ENCODE peak calls at places on chromosomes 16 and 17, in six cellular contexts. E is stomach, V is AG04449, R is astrocyte of the spinal cord, C is cardiac fibroblast, D is tibial nerve. L is an unnamed sample.

GRCh38 chr16:53913082-53913870 is 209.3 kb downstream of the FTO start:
- DNase-seq in E (no peak), V (peak; percentile 69), R (peak; percentile 89), C (peak; percentile 97), D (no peak), L (no peak)

GRCh38 chr16:73149329-73149728 is 101.4 kb upstream of the ZFHX3 start:
- DNase-seq in E (no peak), V (no peak), R (no peak), C (no peak), D (no peak), L (no peak)

GRCh38 chr17:65696739-65697394 is 135.4 kb upstream of the AXIN2 start:
- DNase-seq in E (no peak), V (peak; percentile 14), R (peak; percentile 77), C (peak; percentile 81), D (no peak), L (no peak)

GRCh38 chr17:58368860-58369213 is 16.8 kb upstream of the SUPT4H1 start:
- DNase-seq in E (no peak), V (no peak), R (no peak), C (no peak), D (no peak), L (no peak)

GRCh38 chr16:50438041-50438437 is 69.3 kb upstream of the BRD7 start:
- DNase-seq in E (no peak), V (no peak), R (no peak), C (no peak), D (no peak), L (no peak)

GRCh38 chr16:25264599-25264998 is 7.0 kb upstream of the ZKSCAN2 start:
- DNase-seq in E (no peak), V (no peak), R (peak; percentile 13), C (peak; percentile 24), D (no peak), L (no peak)

GRCh38 chr16:58339452-58339938 is 44.7 kb upstream of the PRSS54 start:
- DNase-seq in E (no peak), V (no peak), R (peak; percentile 8), C (peak; percentile 36), D (no peak), L (no peak)

GRCh38 chr16:383326-384020 is 1.7 kb upstream of the PGAP6 start:
- DNase-seq in E (peak; percentile 81), V (no peak), R (no peak), C (no peak), D (no peak), L (no peak)

GRCh38 chr16:86918637-86919036 is 340.3 kb downstream of the FOXL1 start:
- DNase-seq in E (no peak), V (no peak), R (no peak), C (no peak), D (no peak), L (no peak)

GRCh38 chr17:81510798-81511549 is 1.6 kb downstream of the ACTG1 start:
- DNase-seq in E (no peak), V (no peak), R (peak; percentile 43), C (no peak), D (no peak), L (no peak)

GRCh38 chr17:72031219-72031906 is 89.5 kb upstream of the SOX9 start:
- DNase-seq in E (no peak), V (no peak), R (no peak), C (no peak), D (no peak), L (no peak)
- H3K4me3 ChIP-seq in E (no peak overlapping the region), V (no peak overlapping the region), R (no peak overlapping the region), C (no peak overlapping the region), D (no peak overlapping the region), L (no peak overlapping the region)

GRCh38 chr17:44222112-44222869 is 2.8 kb upstream of the UBTF start:
- DNase-seq in E (peak; percentile 76), V (no peak), R (peak; percentile 73), C (peak; percentile 72), D (peak; percentile 67), L (no peak)
- TF ChIP-seq CTCF in E (peak; percentile 16), V (peak; percentile 27), R (peak; percentile 27), C (no peak), D (no peak), L (peak; percentile 7)

DNA sequence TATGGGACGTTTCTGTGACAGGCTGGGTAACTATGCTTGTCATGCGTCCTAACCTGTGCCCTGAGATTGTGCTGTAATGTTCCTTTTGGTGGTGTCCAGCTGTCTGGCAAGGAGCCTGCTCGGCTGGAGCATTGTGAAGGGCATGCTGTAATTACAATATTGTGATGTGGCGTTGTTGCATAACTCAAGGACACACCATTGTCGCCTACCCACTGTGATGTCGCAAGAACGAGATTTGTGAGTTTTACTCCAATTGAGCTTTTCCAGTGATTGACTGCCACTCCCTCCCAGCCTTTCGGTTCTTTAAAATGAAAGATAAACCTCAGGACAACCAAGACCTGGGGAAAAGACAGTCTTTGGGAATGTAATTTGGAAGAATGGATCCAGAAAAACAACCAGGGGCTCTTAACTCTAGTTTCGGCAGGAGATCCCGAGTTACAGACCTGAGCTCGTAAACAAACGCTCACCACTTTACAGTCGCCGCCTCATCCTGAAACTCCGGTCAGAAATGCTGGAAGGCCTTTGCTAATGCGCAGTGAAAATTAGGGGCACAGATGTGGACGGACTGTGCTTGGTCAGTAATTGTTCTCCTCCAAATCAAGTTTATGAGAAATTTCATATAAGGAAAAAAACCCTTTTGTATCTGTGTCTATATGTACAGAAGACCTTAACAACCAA is 1.3 kb downstream of the ZNF750 start:
- DNase-seq in E (no peak), V (no peak), R (no peak), C (peak; percentile 51), D (no peak), L (no peak)
- H3K4me3 ChIP-seq in E (no peak overlapping the region), V (no peak overlapping the region), R (no peak overlapping the region), C (no peak overlapping the region), D (no peak overlapping the region), L (no peak overlapping the region)

DNA sequence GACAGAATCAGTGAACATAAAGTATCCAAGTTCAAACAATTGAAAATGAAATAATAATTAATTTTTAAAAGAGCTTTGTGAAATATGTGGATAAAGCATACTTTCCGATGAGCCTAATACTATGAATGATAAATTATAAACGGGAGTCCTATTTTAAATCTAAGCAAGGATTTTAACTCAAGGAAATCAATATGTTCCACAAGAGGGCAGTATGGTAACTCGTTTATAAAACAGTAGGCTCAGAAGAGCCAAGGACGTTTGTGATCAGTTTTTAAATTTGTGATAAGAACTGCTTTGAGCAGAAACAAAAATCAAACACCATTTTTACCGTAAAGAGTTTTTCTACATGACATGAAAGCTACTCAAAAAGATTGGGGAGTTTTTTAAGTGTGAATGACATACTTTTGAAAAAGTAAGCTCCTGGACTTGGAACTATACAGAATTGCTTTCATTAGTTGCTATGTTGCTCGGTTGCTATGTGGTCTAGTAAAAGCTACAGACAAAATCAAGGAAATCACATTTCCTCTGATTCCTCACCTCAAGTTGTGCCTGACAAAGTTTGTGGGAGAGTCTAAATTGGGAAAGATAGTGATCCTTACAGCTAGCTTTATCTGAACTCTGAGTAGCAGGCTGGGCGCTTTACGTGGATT is 11.8 kb upstream of the TEKT1 start:
- DNase-seq in E (no peak), V (no peak), R (peak; percentile 62), C (peak; percentile 78), D (no peak), L (no peak)
- TF ChIP-seq CTCF in E (peak; percentile 44), V (peak; percentile 26), R (peak; percentile 42), C (peak; percentile 34), D (peak; percentile 54), L (peak; percentile 44)

DNA sequence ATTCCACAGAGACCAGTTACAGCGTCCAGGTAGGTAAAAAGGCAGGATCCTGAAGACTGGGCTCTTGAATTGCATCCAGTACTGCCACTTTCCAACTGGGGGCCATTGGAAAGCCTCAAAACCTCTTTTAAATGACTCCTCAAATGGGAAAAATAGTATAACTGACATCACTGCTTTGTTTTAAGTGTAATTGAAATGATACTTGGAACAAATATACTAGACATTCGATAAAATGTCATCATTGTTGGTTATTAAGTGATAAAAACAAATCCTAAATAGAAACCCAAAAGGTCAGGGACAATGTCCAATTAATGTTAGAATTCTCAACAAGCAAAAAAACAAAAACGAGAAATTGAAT is 1.2 kb upstream of the COTL1 start:
- DNase-seq in E (no peak), V (no peak), R (no peak), C (no peak), D (no peak), L (no peak)
- H3K4me3 ChIP-seq in E (no peak overlapping the region), V (no peak overlapping the region), R (no peak overlapping the region), C (no peak overlapping the region), D (no peak overlapping the region), L (no peak overlapping the region)

GRCh38 chr16:2465653-2466415 is 5.3 kb upstream of the NTN3 start:
- DNase-seq in E (no peak), V (no peak), R (no peak), C (peak; percentile 20), D (no peak), L (no peak)

GRCh38 chr16:2468725-2469398 is 2.2 kb upstream of the NTN3 start:
- DNase-seq in E (no peak), V (no peak), R (no peak), C (no peak), D (no peak), L (no peak)

GRCh38 chr16:2468142-2468724 is 2.9 kb upstream of the NTN3 start:
- DNase-seq in E (no peak), V (no peak), R (no peak), C (no peak), D (no peak), L (no peak)

GRCh38 chr16:2466667-2467300 is 4.3 kb upstream of the NTN3 start:
- DNase-seq in E (no peak), V (no peak), R (no peak), C (no peak), D (no peak), L (no peak)

DNA sequence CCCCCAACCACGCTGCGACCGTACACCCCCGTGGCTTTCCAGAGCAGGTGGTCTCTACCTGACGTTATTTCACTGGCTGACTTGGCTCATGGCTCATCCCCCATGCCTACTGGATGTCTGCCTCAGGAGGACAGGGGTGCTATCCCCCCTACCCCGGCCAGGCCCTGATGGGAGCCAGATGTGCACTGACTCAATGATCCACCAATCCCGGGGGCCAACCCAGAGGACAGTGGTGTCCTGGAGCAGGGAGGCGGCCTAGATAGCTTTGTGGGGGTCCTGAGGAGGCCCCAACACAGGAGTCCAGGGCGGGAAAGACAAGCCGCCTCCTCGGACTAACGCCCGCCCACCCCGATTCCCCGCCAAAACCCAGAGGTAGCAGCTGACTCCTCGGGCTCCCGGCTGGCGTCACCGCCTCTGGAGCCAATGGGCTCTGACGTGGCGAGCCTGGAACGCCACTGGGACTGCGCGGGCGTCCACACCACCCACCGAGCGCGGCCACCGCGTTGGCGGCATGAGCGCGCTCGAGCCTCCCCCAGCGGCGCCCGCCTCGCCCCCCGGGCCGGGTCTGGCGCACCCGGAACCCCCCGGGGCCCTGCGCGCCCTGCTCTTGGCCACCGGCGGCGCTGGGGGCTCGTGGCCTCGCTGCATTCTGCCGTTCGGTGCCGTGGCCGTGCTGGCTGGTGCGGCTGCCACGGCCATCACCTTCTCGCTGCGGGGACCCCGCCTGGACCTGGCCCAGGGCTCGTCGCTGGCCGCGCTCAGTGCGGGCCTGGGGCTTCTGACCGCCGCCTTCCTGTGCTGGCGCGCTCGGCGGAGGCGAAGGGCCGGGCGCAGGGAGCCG is 3.6 kb upstream of the NTN3 start:
- DNase-seq in E (peak; percentile 72), V (no peak), R (peak; percentile 72), C (peak; percentile 59), D (peak; percentile 66), L (no peak)
- TF ChIP-seq CTCF in E (no peak), V (no peak), R (no peak), C (no peak), D (no peak), L (peak; percentile 12)

GRCh38 chr16:88634994-88635670 is 3.2 kb upstream of the IL17C start:
- DNase-seq in E (no peak), V (no peak), R (no peak), C (no peak), D (no peak), L (no peak)
- H3K4me3 ChIP-seq in E (peak overlapping the region; percentile 42), V (peak overlapping the region; percentile 26), R (peak overlapping the region; percentile 21), C (peak overlapping the region; percentile 48), D (no peak overlapping the region), L (peak overlapping the region; percentile 68)